ENCODE peak calls at places on chromosomes 4 and X, in ten cellular contexts. E is HFFc6, W is A549, K is ovary, F is fibroblast of lung, T is MM.1S, U is upper lobe of right lung, G is WTC11, V is suprapubic skin, L is uterus. O is an unnamed sample.

GRCh38 chrX:79130857-79131256 is 13.6 kb upstream of the GPR174 start:
- DNase-seq in E (no peak), W (no peak), G (no peak), K (no peak), F (no peak), T (no peak), V (no peak), U (no peak), L (no peak), O (no peak)

GRCh38 chrX:19865567-19866363 is 21.6 kb downstream of the SH3KBP1 start:
- DNase-seq in T (no peak), W (no peak), E (no peak), K (no peak), F (no peak), G (no peak), U (no peak), V (no peak), L (no peak), O (no peak)

GRCh38 chrX:38494239-38494823 is 67.0 kb upstream of the TSPAN7 start:
- DNase-seq in E (no peak), W (no peak), L (no peak), U (no peak), T (no peak), G (no peak), V (no peak), F (no peak), K (no peak), O (no peak)

GRCh38 chrX:24371391-24371972 is 11.0 kb downstream of the SUPT20HL1 start:
- DNase-seq in F (peak), T (peak), L (peak), G (peak), E (peak), W (peak), K (peak), V (no peak), U (no peak), O (peak)

GRCh38 chr4:71206763-71207162 is 132.1 kb upstream of the SLC4A4 start:
- DNase-seq in E (peak), U (no peak), T (no peak), L (no peak), V (no peak), F (peak), W (no peak), G (no peak), K (no peak), O (no peak)

GRCh38 chr4:120765271-120765985 is 157.1 kb downstream of the PRDM5 start:
- DNase-seq in T (peak), E (no peak), W (no peak), K (no peak), G (no peak), L (no peak), U (no peak), V (no peak), F (no peak), O (no peak)

GRCh38 chrX:30955687-30956086 is 66.6 kb upstream of the TAB3 start:
- DNase-seq in W (no peak), U (no peak), K (no peak), L (no peak), E (no peak), T (no peak), V (no peak), G (no peak), F (no peak), O (no peak)

GRCh38 chr4:168488800-168489404 is 8.0 kb upstream of the PALLD start:
- DNase-seq in U (no peak), L (no peak), V (no peak), E (no peak), K (no peak), F (no peak), G (no peak), W (no peak), T (no peak), O (no peak)

GRCh38 chrX:113512700-113513395 is 672.2 kb upstream of the AMOT start:
- DNase-seq in V (no peak), W (peak), T (no peak), L (no peak), G (no peak), E (peak), U (no peak), F (peak), K (no peak), O (peak)

GRCh38 chrX:96004386-96004785 is 680.3 kb upstream of the DIAPH2 start:
- DNase-seq in U (no peak), L (no peak), V (no peak), W (no peak), E (no peak), G (no peak), F (peak), T (no peak), K (no peak), O (no peak)

GRCh38 chr4:95158045-95158444 is 390.7 kb downstream of the UNC5C start:
- DNase-seq in T (no peak), V (no peak), U (no peak), K (no peak), G (no peak), W (no peak), E (no peak), L (no peak), F (no peak), O (no peak)

GRCh38 chr4:123110685-123111084 is 188.3 kb upstream of the NUDT6 start:
- DNase-seq in T (no peak), L (no peak), V (no peak), E (no peak), U (no peak), G (no peak), F (no peak), W (no peak), K (no peak), O (no peak)

GRCh38 chr4:20464381-20464780 is 212.7 kb downstream of the SLIT2 start:
- DNase-seq in W (no peak), F (peak), K (no peak), L (no peak), V (no peak), U (no peak), E (peak), G (no peak), T (no peak), O (no peak)

GRCh38 chr4:102315532-102315931 is 29.8 kb downstream of the SLC39A8 start:
- DNase-seq in L (no peak), G (no peak), T (no peak), V (no peak), U (no peak), K (no peak), F (no peak), E (no peak), W (no peak), O (no peak)

GRCh38 chr4:102299708-102300107 is 45.6 kb downstream of the SLC39A8 start:
- DNase-seq in F (peak), V (no peak), U (no peak), L (no peak), T (peak), E (peak), G (peak), K (peak), W (peak), O (peak)

GRCh38 chr4:156685308-156685707 is 286.3 kb downstream of the PDGFC start:
- DNase-seq in T (no peak), U (no peak), K (no peak), L (no peak), G (no peak), V (no peak), E (peak), F (no peak), W (no peak), O (no peak)

GRCh38 chrX:44946771-44947170 is 73.8 kb downstream of the KDM6A start:
- DNase-seq in U (no peak), L (no peak), E (no peak), G (no peak), V (no peak), K (no peak), F (peak), T (no peak), W (no peak), O (no peak)

GRCh38 chrX:44944894-44945293 is 71.9 kb downstream of the KDM6A start:
- DNase-seq in W (no peak), G (no peak), T (no peak), U (no peak), L (no peak), F (no peak), E (no peak), V (no peak), K (no peak), O (no peak)

GRCh38 chrX:44947995-44948394 is 75.0 kb downstream of the KDM6A start:
- DNase-seq in K (no peak), E (no peak), G (no peak), F (no peak), W (no peak), L (no peak), V (no peak), U (no peak), T (no peak), O (no peak)

GRCh38 chrX:44943007-44943406 is 70.0 kb downstream of the KDM6A start:
- DNase-seq in U (no peak), E (no peak), W (no peak), T (no peak), K (no peak), G (no peak), V (no peak), L (no peak), F (no peak), O (no peak)

GRCh38 chrX:44945736-44946135 is 72.7 kb downstream of the KDM6A start:
- DNase-seq in G (no peak), W (no peak), F (no peak), T (no peak), U (no peak), L (no peak), E (no peak), V (no peak), K (no peak), O (no peak)
- TF ChIP-seq CTCF in G (no peak), W (no peak), F (no peak), T (peak), U (peak), L (no peak), E (peak), V (no peak), K (no peak), O (no peak)

DNA sequence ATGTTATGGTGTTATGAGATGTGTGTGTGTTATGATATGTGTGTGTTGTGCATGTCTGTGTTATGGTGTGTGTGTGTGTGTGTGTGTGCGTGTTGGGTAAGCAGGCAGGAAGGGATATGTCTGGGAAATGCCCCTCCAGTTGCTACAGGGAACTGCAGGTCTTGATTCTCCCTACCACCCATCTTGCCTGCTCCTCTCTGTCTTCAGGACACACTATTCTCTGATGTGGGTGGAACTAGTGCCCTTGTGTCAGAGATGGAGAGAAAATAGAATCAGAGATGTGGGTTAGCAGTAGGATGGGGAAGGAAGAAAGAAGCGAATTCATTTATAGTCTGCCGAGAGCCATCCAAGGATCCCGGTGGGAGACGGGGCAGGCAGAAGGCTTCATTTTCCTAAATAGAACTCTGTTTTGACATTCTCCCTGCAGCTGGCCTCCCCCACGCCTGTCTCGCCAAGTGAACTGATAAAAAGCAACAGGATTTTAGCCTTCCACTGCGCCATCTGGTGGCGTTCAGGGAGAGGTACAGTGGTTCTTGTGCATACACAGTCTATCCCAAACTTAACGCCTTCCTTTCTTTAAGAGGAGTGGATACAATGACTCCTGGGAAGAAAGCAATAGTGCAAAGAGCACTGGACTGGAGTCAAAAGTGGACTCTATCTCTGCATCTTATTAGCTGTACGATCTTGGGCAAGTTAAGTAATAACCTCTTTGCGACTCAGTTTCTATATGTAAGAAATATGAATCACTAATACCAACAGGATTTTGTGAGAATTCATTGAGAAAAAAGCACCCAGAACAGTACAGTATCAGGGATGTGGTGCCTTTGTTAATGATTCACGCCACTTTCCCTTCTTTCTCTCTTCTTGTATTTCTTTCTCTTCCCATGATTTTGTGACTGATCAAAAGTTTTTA is 14.1 kb upstream of the MGST2 start:
- DNase-seq in V (peak), W (peak), K (peak), T (peak), F (peak), G (peak), U (peak), E (peak), L (peak), O (peak)
- TF ChIP-seq CTCF in V (peak), W (peak), K (peak), T (peak), F (peak), G (peak), U (peak), E (peak), L (peak), O (peak)

GRCh38 chr4:81606796-81607550 is 135.3 kb upstream of the RASGEF1B start:
- DNase-seq in T (no peak), W (no peak), E (no peak), G (peak), L (no peak), U (no peak), V (no peak), K (no peak), F (peak), O (no peak)
- TF ChIP-seq CTCF in T (no peak), W (no peak), E (no peak), G (no peak), L (no peak), U (no peak), V (no peak), K (no peak), F (no peak), O (no peak)

DNA sequence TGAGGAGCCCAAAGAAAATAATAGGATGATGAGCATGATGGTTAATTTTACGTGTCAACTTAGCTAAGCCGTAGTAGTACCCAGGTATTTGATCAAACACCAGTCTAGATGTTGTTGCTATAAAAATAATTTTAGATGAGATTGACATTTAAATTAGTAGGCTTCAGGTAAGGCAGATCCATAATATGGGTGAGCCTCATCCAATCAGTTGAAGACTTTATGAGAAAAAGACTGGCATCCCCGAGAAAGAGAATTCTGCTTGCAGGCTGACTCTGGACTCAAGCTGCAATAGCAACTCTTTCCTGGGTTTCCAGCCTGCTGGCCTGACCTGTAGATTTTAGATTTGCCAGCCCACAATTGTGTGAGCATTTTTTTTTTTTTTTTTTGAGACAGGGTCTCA is 192.8 kb upstream of the LNX1 start:
- DNase-seq in U (no peak), V (no peak), T (no peak), F (no peak), W (no peak), E (no peak), K (no peak), L (no peak), G (no peak), O (no peak)
- TF ChIP-seq CTCF in U (no peak), V (no peak), T (no peak), F (no peak), W (no peak), E (no peak), K (no peak), L (no peak), G (no peak), O (no peak)

DNA sequence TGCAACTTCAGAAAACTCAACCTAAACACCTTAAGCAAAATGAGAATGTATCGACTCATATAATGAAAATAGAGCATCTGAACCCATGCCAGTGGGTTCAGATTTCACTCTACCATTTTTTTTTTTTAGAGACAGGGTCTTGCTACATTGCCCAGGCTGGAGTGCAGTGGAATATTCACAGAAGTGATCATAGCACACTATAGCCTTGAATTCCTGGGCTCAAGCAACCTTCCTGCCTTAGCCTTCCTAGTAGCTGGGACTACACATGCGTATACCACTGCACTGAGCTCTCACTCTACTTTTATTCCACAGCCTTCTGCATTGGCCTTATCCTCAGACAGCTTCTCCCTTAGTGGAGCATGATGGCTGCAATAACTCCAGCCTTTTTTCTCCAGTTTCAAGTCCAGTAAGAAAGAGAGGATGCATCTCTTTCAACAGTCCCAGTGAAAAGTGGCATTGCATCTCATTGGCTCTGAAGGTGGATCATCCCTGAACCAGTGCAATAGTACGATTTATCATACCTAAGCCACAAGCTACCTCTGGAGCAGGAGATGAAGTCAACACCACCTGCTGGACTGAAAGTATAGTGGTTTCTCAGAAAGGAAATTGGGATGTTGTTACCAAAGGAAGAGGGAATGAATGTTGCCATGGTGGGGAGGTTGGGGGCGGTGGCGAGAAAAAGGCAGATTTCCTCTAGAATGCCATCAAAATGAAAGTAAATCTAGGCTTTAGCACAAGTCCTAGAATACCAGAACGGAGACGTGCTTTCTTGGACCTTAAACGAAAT is 2.0 kb upstream of the SOD3 start:
- DNase-seq in F (no peak), V (peak), K (no peak), U (no peak), T (no peak), W (peak), L (no peak), E (peak), G (no peak), O (no peak)
- TF ChIP-seq CTCF in F (peak), V (peak), K (no peak), U (peak), T (peak), W (peak), L (no peak), E (peak), G (no peak), O (peak)

GRCh38 chrX:115946059-115946458 is 224.5 kb upstream of the AGTR2 start:
- DNase-seq in U (no peak), W (no peak), L (no peak), T (no peak), K (no peak), G (no peak), E (no peak), V (no peak), F (no peak), O (no peak)

GRCh38 chrX:115952417-115953092 is 218.0 kb upstream of the AGTR2 start:
- DNase-seq in G (no peak), W (no peak), E (no peak), U (no peak), K (no peak), F (no peak), V (no peak), T (no peak), L (no peak), O (no peak)

GRCh38 chrX:115948018-115948923 is 222.3 kb upstream of the AGTR2 start:
- DNase-seq in W (no peak), K (no peak), E (no peak), U (no peak), T (peak), F (no peak), L (no peak), G (no peak), V (no peak), O (no peak)

GRCh38 chrX:115949900-115950822 is 220.4 kb upstream of the AGTR2 start:
- DNase-seq in K (peak), T (no peak), F (no peak), G (peak), W (no peak), V (no peak), U (no peak), L (peak), E (no peak), O (no peak)
- TF ChIP-seq CTCF in K (peak), T (peak), F (no peak), G (no peak), W (no peak), V (no peak), U (no peak), L (peak), E (no peak), O (no peak)

O was measured in AG09319.